ENCODE peak calls at places on chromosomes 11 and 22, in nine cellular contexts. D is GM12878, F is sigmoid colon, Y is SK-N-SH, S is transverse colon, B is tibial nerve, L is A549, K is suprapubic skin, P is stomach. T is an unnamed sample.

GRCh38 chr22:20621162-20621561 is 113.8 kb downstream of the MED15 start:
- DNase-seq in D (no peak), F (no peak), Y (no peak), S (no peak), B (no peak), L (no peak), K (no peak), P (no peak), T (no peak)

GRCh38 chr11:2521681-2522630 is 77.1 kb downstream of the KCNQ1 start:
- DNase-seq in D (no peak), F (peak), Y (peak), S (peak), B (no peak), L (no peak), K (peak), P (peak), T (peak)

GRCh38 chr11:37630866-37631265 is 1032.8 kb upstream of the RAG2 start:
- DNase-seq in D (no peak), F (no peak), Y (no peak), S (no peak), B (no peak), L (no peak), K (no peak), P (no peak), T (no peak)

GRCh38 chr11:118672865-118673264 is 6.6 kb downstream of the TREH start:
- DNase-seq in D (no peak), F (no peak), Y (no peak), S (no peak), B (no peak), L (no peak), K (peak), P (no peak), T (no peak)

GRCh38 chr22:47192106-47192650 is 429.7 kb downstream of the TBC1D22A start:
- DNase-seq in D (no peak), F (peak), Y (no peak), S (peak), B (no peak), L (no peak), K (peak), P (peak), T (no peak)

GRCh38 chr11:131389582-131389981 is 19.2 kb downstream of the NTM start:
- DNase-seq in D (no peak), F (no peak), Y (no peak), S (no peak), B (no peak), L (no peak), K (no peak), P (no peak), T (no peak)

GRCh38 chr11:17572791-17573460 is 25.9 kb downstream of the OTOG start:
- DNase-seq in D (no peak), F (no peak), Y (no peak), S (no peak), B (no peak), L (no peak), K (no peak), P (no peak), T (no peak)

GRCh38 chr11:47946682-47947575 is 33.4 kb upstream of the PTPRJ start:
- DNase-seq in D (no peak), F (peak), Y (no peak), S (peak), B (peak), L (peak), K (peak), P (peak), T (peak)

GRCh38 chr22:37368058-37368457 is 59.2 kb downstream of the ELFN2 start:
- DNase-seq in D (no peak), F (no peak), Y (no peak), S (no peak), B (no peak), L (no peak), K (no peak), P (no peak), T (no peak)

GRCh38 chr11:820655-821512 is 2.2 kb downstream of the PNPLA2 start:
- DNase-seq in D (no peak), F (peak), Y (no peak), S (peak), B (peak), L (peak), K (no peak), P (peak), T (peak)

DNA sequence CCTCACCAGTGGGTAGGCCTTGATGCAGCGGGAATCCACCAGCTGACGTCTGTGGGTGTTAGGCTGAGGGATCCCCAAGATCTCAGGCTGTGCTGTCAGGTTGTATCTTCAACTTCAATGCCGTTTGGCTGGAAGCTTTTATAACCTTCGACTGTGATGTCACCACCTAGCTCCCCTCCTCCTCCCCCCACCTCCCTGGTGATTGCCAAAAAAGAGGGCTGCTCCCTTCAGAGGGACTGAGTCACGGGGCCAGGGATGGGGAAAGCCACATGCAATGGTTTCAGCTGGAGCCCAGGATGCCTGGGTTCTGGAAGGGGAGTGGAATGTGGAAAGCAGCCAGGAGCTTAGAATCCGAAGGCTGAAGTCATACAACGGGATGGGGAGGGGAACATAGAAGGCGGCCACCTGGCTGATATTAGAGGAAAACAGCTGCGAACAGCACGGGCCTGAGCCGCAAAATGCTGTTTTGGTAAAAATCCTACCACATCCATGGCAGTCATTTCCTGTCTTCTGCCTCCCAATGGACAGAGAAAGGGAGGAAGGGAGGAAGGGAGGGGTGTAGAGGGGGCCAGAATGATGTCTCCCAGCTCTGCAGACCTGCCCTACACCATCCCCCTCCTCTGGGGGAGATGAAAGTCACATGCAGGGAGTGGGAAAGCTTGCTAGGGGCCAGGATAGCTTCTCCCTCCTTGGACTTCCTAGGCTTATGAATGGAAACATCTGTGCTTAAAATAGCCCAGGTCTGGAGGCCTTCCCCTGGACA is at the start of gene LRRN4CL:
- DNase-seq in D (no peak), F (peak), Y (peak), S (peak), B (peak), L (no peak), K (peak), P (peak), T (peak)
- TF ChIP-seq EP300 in D (no peak), F (no peak), Y (no peak), S (no peak), B (peak), L (no peak), K (no peak), P (no peak), T (peak)

DNA sequence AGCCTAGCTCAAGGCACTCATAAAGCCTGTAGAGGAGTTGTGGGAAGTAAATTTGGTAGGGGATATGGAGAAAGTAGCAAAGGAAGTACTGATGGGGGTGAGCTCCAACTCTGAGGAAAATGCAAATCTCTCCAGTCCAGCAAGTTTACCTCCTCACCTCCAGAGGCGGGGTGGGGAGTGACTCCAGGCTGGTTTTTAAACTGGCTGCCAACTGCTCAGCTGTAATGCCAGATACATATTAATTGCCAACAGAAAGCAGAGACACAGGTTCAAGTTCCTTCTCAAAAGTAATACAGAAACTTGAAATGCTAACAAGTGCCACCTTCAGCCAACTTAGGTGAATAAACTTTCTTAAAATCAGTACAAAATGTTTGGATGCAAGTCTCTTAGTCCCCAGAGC is 436.2 kb upstream of the CCDC90B start:
- DNase-seq in D (no peak), F (no peak), Y (no peak), S (no peak), B (no peak), L (no peak), K (no peak), P (peak), T (no peak)
- TF ChIP-seq EP300 in D (no peak), F (no peak), Y (no peak), S (no peak), B (no peak), L (no peak), K (no peak), P (no peak), T (no peak)

GRCh38 chr11:126697937-126698336 is 302.6 kb downstream of the KIRREL3 start:
- DNase-seq in D (no peak), F (no peak), Y (no peak), S (no peak), B (no peak), L (no peak), K (no peak), P (no peak), T (no peak)
- TF ChIP-seq EP300 in D (no peak), F (no peak), Y (no peak), S (no peak), B (no peak), L (no peak), K (no peak), P (no peak), T (no peak)

DNA sequence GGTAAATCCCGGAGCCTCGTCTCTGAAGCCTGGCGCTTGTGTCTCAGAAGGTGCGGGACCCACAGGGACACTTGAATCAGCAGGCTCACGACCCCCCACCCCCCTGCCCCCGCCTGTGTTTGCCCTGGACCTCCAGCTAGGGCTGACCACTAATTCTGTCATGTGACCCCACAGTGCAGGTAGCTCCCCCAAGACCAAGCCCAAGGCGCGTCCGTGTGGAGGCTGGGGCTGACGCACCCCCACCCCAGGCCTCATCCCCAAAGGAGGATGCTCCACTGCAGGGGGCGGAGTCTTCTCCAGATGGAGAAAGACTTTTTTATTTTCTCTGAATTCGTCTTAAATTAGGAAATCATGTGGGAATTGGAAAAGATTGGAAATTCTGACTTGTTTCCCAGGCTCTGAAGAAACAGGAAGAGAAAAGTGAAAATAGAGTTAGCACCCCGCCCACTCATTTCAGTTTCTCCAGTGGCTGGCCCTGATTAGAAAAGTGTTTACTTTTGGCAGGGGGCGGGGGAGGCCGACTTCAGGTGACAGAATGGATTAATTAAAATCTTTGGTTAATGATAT is 1.0 kb upstream of the RELA start:
- DNase-seq in D (no peak), F (peak), Y (peak), S (peak), B (peak), L (peak), K (peak), P (peak), T (peak)
- TF ChIP-seq EP300 in D (no peak), F (no peak), Y (no peak), S (no peak), B (no peak), L (no peak), K (no peak), P (no peak), T (no peak)

DNA sequence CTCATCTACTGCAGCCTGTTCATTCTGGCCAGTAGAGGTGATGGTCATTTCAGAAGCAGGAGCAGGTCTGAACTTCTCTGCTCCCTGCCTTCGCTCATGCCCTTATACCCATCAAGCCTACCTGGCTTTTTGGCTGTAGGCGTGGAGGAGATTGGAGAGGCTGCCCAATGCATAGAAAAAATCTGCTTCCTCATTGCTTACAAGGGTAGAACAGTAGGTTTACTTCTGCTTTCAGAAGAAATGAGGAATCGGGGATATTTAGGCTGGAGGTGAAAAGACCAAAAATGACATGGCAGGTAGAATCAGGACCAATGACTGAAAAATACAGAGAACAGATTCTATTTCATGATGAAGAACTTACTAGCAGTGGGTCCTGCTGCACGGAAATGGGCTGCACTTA is 72.9 kb upstream of the YWHAH start:
- DNase-seq in D (no peak), F (no peak), Y (no peak), S (no peak), B (no peak), L (no peak), K (no peak), P (no peak), T (no peak)
- TF ChIP-seq EP300 in D (no peak), F (no peak), Y (no peak), S (no peak), B (no peak), L (no peak), K (no peak), P (no peak), T (no peak)

GRCh38 chr11:44805596-44805995 is 78.8 kb downstream of the TSPAN18 start:
- DNase-seq in D (no peak), F (no peak), Y (no peak), S (no peak), B (no peak), L (no peak), K (no peak), P (no peak), T (no peak)
- TF ChIP-seq EP300 in D (no peak), F (no peak), Y (no peak), S (no peak), B (no peak), L (no peak), K (no peak), P (no peak), T (no peak)

GRCh38 chr11:86941077-86941870 is 13.9 kb downstream of the FZD4 start:
- DNase-seq in D (no peak), F (no peak), Y (no peak), S (no peak), B (no peak), L (no peak), K (no peak), P (no peak), T (no peak)

GRCh38 chr11:86941871-86942208 is 13.4 kb downstream of the FZD4 start:
- DNase-seq in D (no peak), F (no peak), Y (no peak), S (no peak), B (no peak), L (no peak), K (no peak), P (peak), T (no peak)

GRCh38 chr11:86938900-86939880 is 16.0 kb downstream of the FZD4 start:
- DNase-seq in D (no peak), F (no peak), Y (peak), S (no peak), B (peak), L (peak), K (no peak), P (no peak), T (no peak)

GRCh38 chr11:86938203-86938899 is 16.8 kb downstream of the FZD4 start:
- DNase-seq in D (no peak), F (no peak), Y (no peak), S (no peak), B (no peak), L (no peak), K (no peak), P (no peak), T (no peak)

DNA sequence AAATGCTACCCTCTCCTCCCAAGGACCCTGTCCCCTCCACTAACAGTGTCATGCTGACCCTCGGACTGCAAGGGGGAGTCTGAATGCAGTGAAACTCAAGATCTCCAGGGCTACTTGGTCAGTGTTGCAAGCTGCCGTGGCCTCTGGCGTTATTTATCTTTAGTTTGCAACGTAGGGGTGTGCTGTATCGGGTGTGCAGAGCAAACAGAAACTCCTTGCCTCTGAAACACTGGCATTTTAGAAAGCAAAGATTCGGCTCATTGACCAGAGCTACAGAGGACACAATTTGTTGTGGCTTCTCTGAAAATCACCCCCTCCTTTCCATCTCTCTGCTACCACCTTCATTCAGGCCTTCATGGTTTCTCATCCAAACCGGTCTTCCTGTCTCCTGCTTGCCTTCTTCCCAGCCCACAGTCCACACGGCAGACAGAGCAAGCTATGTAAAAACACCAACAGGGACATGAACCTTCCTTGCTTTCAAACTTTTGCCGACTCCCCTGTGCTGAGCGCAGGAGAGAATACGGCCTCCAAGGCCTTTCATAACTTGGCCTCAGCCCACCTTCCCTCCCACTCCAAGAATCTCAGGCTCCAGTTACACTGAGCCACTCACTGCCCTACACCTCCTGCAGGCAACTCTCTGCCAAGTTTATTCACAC is 14.9 kb downstream of the FZD4 start:
- DNase-seq in D (no peak), F (peak), Y (no peak), S (peak), B (peak), L (no peak), K (no peak), P (peak), T (peak)
- TF ChIP-seq EP300 in D (no peak), F (no peak), Y (no peak), S (no peak), B (peak), L (no peak), K (no peak), P (no peak), T (no peak)

DNA sequence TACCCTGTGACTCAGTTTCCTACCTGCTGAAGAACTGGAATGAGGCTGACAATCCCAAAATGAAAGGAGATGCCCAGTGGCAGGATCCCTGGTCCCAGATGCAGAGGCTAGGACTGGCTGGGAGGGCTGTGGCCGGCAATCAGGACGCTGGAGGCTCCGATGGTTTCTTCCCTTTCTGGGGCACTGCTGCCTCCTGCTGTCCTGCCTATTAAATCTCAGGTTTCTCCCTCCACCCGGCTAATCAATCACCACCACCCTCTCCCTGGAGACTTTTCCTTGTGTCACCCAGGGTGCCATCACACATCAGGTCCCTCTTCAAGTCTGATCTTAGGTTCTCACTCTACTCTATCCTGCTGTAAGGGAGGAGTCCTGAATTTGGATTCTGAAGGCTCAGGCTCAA is 82.6 kb downstream of the RCN1 start:
- DNase-seq in D (no peak), F (no peak), Y (peak), S (peak), B (peak), L (peak), K (no peak), P (peak), T (peak)
- TF ChIP-seq EP300 in D (no peak), F (no peak), Y (no peak), S (no peak), B (no peak), L (no peak), K (no peak), P (no peak), T (no peak)